ENCODE peak calls at places on chromosomes 5 and 9, in seven cellular contexts. One of them, this sample, is unnamed.

GRCh38 chr9:18614651-18615050 is 140.7 kb downstream of the ADAMTSL1 start:
- DNase-seq in A549: no peak
- DNase-seq in thoracic aorta: no peak
- DNase-seq in PC-3: no peak
- DNase-seq in tibial nerve: no peak
- DNase-seq in transverse colon: no peak
- DNase-seq in aorta: no peak
- DNase-seq in this sample: no peak

GRCh38 chr5:138032028-138032571 is 779 bp downstream of the FAM13B start:
- DNase-seq in aorta: peak; percentile 85
- DNase-seq in tibial nerve: peak; percentile 39
- DNase-seq in thoracic aorta: peak; percentile 22
- DNase-seq in A549: peak; percentile 60
- DNase-seq in transverse colon: peak; percentile 68
- DNase-seq in PC-3: peak; percentile 25
- DNase-seq in this sample: peak; percentile 64

GRCh38 chr9:78860806-78861475 is 564.0 kb downstream of the PSAT1 start:
- DNase-seq in transverse colon: no peak
- DNase-seq in thoracic aorta: no peak
- DNase-seq in PC-3: peak; percentile 71
- DNase-seq in tibial nerve: no peak
- DNase-seq in aorta: no peak
- DNase-seq in A549: no peak
- DNase-seq in this sample: no peak

GRCh38 chr5:32668552-32668951 is 42.6 kb upstream of the NPR3 start:
- DNase-seq in thoracic aorta: no peak
- DNase-seq in A549: no peak
- DNase-seq in aorta: no peak
- DNase-seq in PC-3: no peak
- DNase-seq in tibial nerve: no peak
- DNase-seq in transverse colon: no peak
- DNase-seq in this sample: no peak

GRCh38 chr5:56190500-56190899 is 42.6 kb downstream of the ANKRD55 start:
- DNase-seq in PC-3: peak; percentile 64
- DNase-seq in aorta: peak; percentile 79
- DNase-seq in A549: no peak
- DNase-seq in transverse colon: peak; percentile 33
- DNase-seq in thoracic aorta: no peak
- DNase-seq in tibial nerve: no peak
- DNase-seq in this sample: no peak

GRCh38 chr5:98050583-98050982 is 722.9 kb upstream of the RGMB start:
- DNase-seq in tibial nerve: no peak
- DNase-seq in transverse colon: no peak
- DNase-seq in aorta: no peak
- DNase-seq in thoracic aorta: no peak
- DNase-seq in A549: no peak
- DNase-seq in PC-3: peak; percentile 48
- DNase-seq in this sample: peak; percentile 15

GRCh38 chr5:89292461-89292860 is 409.5 kb upstream of the MEF2C start:
- DNase-seq in PC-3: no peak
- DNase-seq in tibial nerve: no peak
- DNase-seq in aorta: no peak
- DNase-seq in thoracic aorta: no peak
- DNase-seq in transverse colon: no peak
- DNase-seq in A549: no peak
- DNase-seq in this sample: no peak

GRCh38 chr9:20692554-20692953 is 8.5 kb downstream of the FOCAD start:
- DNase-seq in A549: no peak
- DNase-seq in tibial nerve: no peak
- DNase-seq in thoracic aorta: no peak
- DNase-seq in aorta: no peak
- DNase-seq in PC-3: no peak
- DNase-seq in transverse colon: no peak
- DNase-seq in this sample: peak; percentile 40

GRCh38 chr5:4572297-4572696 is 567.8 kb upstream of the ADAMTS16 start:
- DNase-seq in A549: no peak
- DNase-seq in PC-3: no peak
- DNase-seq in tibial nerve: no peak
- DNase-seq in aorta: no peak
- DNase-seq in transverse colon: no peak
- DNase-seq in thoracic aorta: no peak
- DNase-seq in this sample: no peak

GRCh38 chr5:145223582-145223981 is 611.6 kb downstream of the PRELID2 start:
- DNase-seq in tibial nerve: no peak
- DNase-seq in transverse colon: no peak
- DNase-seq in aorta: no peak
- DNase-seq in thoracic aorta: no peak
- DNase-seq in PC-3: no peak
- DNase-seq in A549: no peak
- DNase-seq in this sample: no peak

GRCh38 chr5:14775857-14776256 is 95.7 kb downstream of the ANKH start:
- DNase-seq in aorta: peak; percentile 60
- DNase-seq in A549: no peak
- DNase-seq in transverse colon: peak; percentile 63
- DNase-seq in PC-3: peak; percentile 94
- DNase-seq in thoracic aorta: peak; percentile 14
- DNase-seq in tibial nerve: peak; percentile 17
- DNase-seq in this sample: no peak

GRCh38 chr9:34732478-34732877 is 22.5 kb upstream of the CCL21 start:
- DNase-seq in transverse colon: no peak
- DNase-seq in aorta: no peak
- DNase-seq in thoracic aorta: no peak
- DNase-seq in A549: no peak
- DNase-seq in tibial nerve: no peak
- DNase-seq in PC-3: no peak
- DNase-seq in this sample: no peak

GRCh38 chr5:76547891-76548524 is 75.2 kb downstream of the F2RL2 start:
- DNase-seq in A549: no peak
- DNase-seq in PC-3: no peak
- DNase-seq in thoracic aorta: no peak
- DNase-seq in transverse colon: no peak
- DNase-seq in aorta: no peak
- DNase-seq in tibial nerve: no peak
- DNase-seq in this sample: no peak

GRCh38 chr9:86405926-86406325 is 51.7 kb upstream of the TUT7 start:
- DNase-seq in transverse colon: no peak
- DNase-seq in thoracic aorta: no peak
- DNase-seq in PC-3: peak; percentile 68
- DNase-seq in A549: peak; percentile 45
- DNase-seq in aorta: no peak
- DNase-seq in tibial nerve: no peak
- DNase-seq in this sample: peak; percentile 71

GRCh38 chr5:91382530-91383026 is 539 bp downstream of the ARRDC3 start:
- DNase-seq in transverse colon: peak; percentile 46
- DNase-seq in aorta: peak; percentile 50
- DNase-seq in tibial nerve: no peak
- DNase-seq in PC-3: peak; percentile 53
- DNase-seq in thoracic aorta: no peak
- DNase-seq in A549: no peak
- DNase-seq in this sample: peak; percentile 58

GRCh38 chr5:172411423-172412111 is 42.8 kb downstream of the SH3PXD2B start:
- DNase-seq in tibial nerve: no peak
- DNase-seq in transverse colon: peak; percentile 33
- DNase-seq in PC-3: no peak
- DNase-seq in A549: no peak
- DNase-seq in aorta: no peak
- DNase-seq in thoracic aorta: no peak
- DNase-seq in this sample: peak; percentile 42

GRCh38 chr5:131393498-131393968 is 129.7 kb downstream of the CDC42SE2 start:
- DNase-seq in transverse colon: no peak
- DNase-seq in aorta: peak; percentile 52
- DNase-seq in tibial nerve: no peak
- DNase-seq in thoracic aorta: no peak
- DNase-seq in A549: no peak
- DNase-seq in PC-3: no peak
- DNase-seq in this sample: no peak

GRCh38 chr5:151004499-151004898 is 15.9 kb upstream of the GPX3 start:
- DNase-seq in transverse colon: no peak
- DNase-seq in aorta: no peak
- DNase-seq in PC-3: no peak
- DNase-seq in thoracic aorta: no peak
- DNase-seq in tibial nerve: no peak
- DNase-seq in A549: no peak
- DNase-seq in this sample: no peak

GRCh38 chr5:151006704-151007334 is 13.6 kb upstream of the GPX3 start:
- DNase-seq in tibial nerve: no peak
- DNase-seq in thoracic aorta: no peak
- DNase-seq in transverse colon: no peak
- DNase-seq in PC-3: no peak
- DNase-seq in A549: no peak
- DNase-seq in aorta: peak; percentile 73
- DNase-seq in this sample: no peak

GRCh38 chr5:151003503-151003860 is 16.9 kb upstream of the GPX3 start:
- DNase-seq in thoracic aorta: no peak
- DNase-seq in tibial nerve: no peak
- DNase-seq in aorta: no peak
- DNase-seq in PC-3: no peak
- DNase-seq in A549: no peak
- DNase-seq in transverse colon: no peak
- DNase-seq in this sample: no peak

GRCh38 chr5:151005975-151006576 is 14.3 kb upstream of the GPX3 start:
- DNase-seq in tibial nerve: peak; percentile 90
- DNase-seq in thoracic aorta: no peak
- DNase-seq in transverse colon: peak; percentile 74
- DNase-seq in aorta: peak; percentile 92
- DNase-seq in A549: no peak
- DNase-seq in PC-3: no peak
- DNase-seq in this sample: peak; percentile 48

GRCh38 chr5:151005187-151005974 is 15.0 kb upstream of the GPX3 start:
- DNase-seq in thoracic aorta: no peak
- DNase-seq in PC-3: no peak
- DNase-seq in transverse colon: peak; percentile 38
- DNase-seq in A549: no peak
- DNase-seq in tibial nerve: peak; percentile 68
- DNase-seq in aorta: no peak
- DNase-seq in this sample: no peak
- H3K4me3 ChIP-seq in thoracic aorta: no peak overlapping the region
- H3K4me3 ChIP-seq in PC-3: no peak overlapping the region
- H3K4me3 ChIP-seq in transverse colon: no peak overlapping the region
- H3K4me3 ChIP-seq in A549: no peak overlapping the region
- H3K4me3 ChIP-seq in tibial nerve: no peak overlapping the region
- H3K4me3 ChIP-seq in aorta: no peak overlapping the region
- H3K4me3 ChIP-seq in this sample: no peak overlapping the region

GRCh38 chr5:163503106-163504090 is 2.0 kb upstream of the MAT2B start:
- DNase-seq in transverse colon: peak; percentile 70
- DNase-seq in A549: peak; percentile 54
- DNase-seq in aorta: peak; percentile 62
- DNase-seq in thoracic aorta: peak; percentile 12
- DNase-seq in PC-3: peak; percentile 68
- DNase-seq in tibial nerve: no peak
- DNase-seq in this sample: peak; percentile 81

GRCh38 chr5:163505049-163505474 is 357 bp upstream of the MAT2B start:
- DNase-seq in aorta: no peak
- DNase-seq in tibial nerve: no peak
- DNase-seq in thoracic aorta: no peak
- DNase-seq in transverse colon: no peak
- DNase-seq in A549: no peak
- DNase-seq in PC-3: no peak
- DNase-seq in this sample: no peak

GRCh38 chr5:163505475-163506457 is at the start of gene MAT2B:
- DNase-seq in transverse colon: peak; percentile 97
- DNase-seq in PC-3: peak; percentile 95
- DNase-seq in aorta: peak; percentile 98
- DNase-seq in A549: peak; percentile 89
- DNase-seq in thoracic aorta: peak; percentile 78
- DNase-seq in tibial nerve: peak; percentile 93
- DNase-seq in this sample: peak; percentile 98

GRCh38 chr5:163506726-163507125 is 1.3 kb downstream of the MAT2B start:
- DNase-seq in thoracic aorta: no peak
- DNase-seq in tibial nerve: no peak
- DNase-seq in PC-3: peak; percentile 39
- DNase-seq in aorta: no peak
- DNase-seq in A549: no peak
- DNase-seq in transverse colon: no peak
- DNase-seq in this sample: peak; percentile 30

DNA sequence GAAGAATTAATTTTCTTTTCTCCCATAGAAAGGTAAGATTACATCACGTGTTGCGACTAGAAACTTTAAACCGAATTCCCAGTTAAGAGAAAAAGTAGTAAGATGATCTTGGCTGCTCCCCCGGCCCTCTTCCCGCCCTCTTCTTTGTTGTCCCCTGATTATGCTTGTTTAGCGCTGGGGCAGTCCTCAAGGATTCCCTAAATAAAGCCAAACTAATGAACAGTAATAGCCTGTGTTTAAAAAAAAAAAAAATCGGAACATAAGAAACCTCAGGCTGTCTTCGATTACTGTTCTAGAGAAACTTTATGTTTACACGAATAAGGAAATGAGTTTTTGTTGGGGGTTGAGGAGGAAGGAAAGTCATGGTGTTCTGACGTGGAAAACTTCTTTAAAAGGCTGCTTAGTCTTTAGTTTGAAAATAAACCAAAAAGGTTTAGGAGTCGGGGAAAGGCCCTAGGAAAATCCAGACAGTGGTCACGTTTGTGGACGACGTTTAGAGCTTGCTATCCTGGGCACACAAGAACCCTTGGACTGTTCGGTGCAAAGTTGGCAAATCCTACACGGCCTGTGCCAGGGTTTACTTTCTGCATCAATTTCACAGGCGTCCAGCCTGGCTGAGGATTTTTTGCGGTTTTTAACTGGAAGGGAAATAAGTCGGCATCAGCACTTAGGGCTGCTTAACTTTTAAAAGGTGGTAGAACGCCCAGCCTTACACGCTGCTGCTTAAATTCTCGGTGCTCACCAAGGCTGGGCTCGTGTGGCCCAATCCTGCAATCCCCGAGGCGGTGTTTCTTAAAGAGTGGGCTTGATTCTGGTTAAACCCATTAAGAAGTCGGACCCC is 1.1 kb upstream of the MAT2B start:
- DNase-seq in tibial nerve: peak; percentile 19
- DNase-seq in thoracic aorta: no peak
- DNase-seq in aorta: peak; percentile 63
- DNase-seq in A549: no peak
- DNase-seq in PC-3: peak; percentile 56
- DNase-seq in transverse colon: peak; percentile 60
- DNase-seq in this sample: peak; percentile 65
- H3K4me3 ChIP-seq in tibial nerve: peak overlapping the region; percentile 96
- H3K4me3 ChIP-seq in thoracic aorta: peak overlapping the region; percentile 87
- H3K4me3 ChIP-seq in aorta: peak overlapping the region; percentile 83
- H3K4me3 ChIP-seq in A549: peak overlapping the region; percentile 77
- H3K4me3 ChIP-seq in PC-3: peak overlapping the region; percentile 90
- H3K4me3 ChIP-seq in transverse colon: peak overlapping the region; percentile 45
- H3K4me3 ChIP-seq in this sample: peak overlapping the region; percentile 65

DNA sequence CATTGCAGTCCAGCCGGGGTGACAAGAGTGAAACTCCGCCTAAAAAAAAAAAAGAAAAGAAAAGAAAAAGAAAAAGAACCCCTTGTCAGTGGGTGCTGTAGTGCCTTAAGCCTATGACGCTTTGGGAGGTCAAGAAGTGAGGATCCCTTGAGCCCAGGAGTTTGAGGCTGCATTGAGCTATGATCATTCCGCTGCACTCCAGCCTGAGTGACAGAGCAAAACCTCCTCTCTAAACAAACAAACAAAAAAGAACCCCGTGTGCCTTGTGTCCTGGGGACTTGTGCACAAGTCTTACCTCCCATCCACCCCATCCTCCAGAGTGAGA is 33.5 kb upstream of the STXBP1 start:
- DNase-seq in transverse colon: no peak
- DNase-seq in PC-3: no peak
- DNase-seq in A549: no peak
- DNase-seq in aorta: no peak
- DNase-seq in tibial nerve: no peak
- DNase-seq in thoracic aorta: no peak
- DNase-seq in this sample: no peak
- H3K4me3 ChIP-seq in transverse colon: no peak overlapping the region
- H3K4me3 ChIP-seq in PC-3: no peak overlapping the region
- H3K4me3 ChIP-seq in A549: peak overlapping the region; percentile 52
- H3K4me3 ChIP-seq in aorta: no peak overlapping the region
- H3K4me3 ChIP-seq in tibial nerve: no peak overlapping the region
- H3K4me3 ChIP-seq in thoracic aorta: peak overlapping the region; percentile 65
- H3K4me3 ChIP-seq in this sample: no peak overlapping the region

GRCh38 chr9:70040506-70040905 is 3.1 kb upstream of the MAMDC2 start:
- DNase-seq in A549: no peak
- DNase-seq in tibial nerve: no peak
- DNase-seq in aorta: no peak
- DNase-seq in thoracic aorta: no peak
- DNase-seq in PC-3: no peak
- DNase-seq in transverse colon: no peak
- DNase-seq in this sample: no peak
- H3K4me3 ChIP-seq in A549: no peak overlapping the region
- H3K4me3 ChIP-seq in tibial nerve: no peak overlapping the region
- H3K4me3 ChIP-seq in aorta: no peak overlapping the region
- H3K4me3 ChIP-seq in thoracic aorta: no peak overlapping the region
- H3K4me3 ChIP-seq in PC-3: no peak overlapping the region
- H3K4me3 ChIP-seq in transverse colon: no peak overlapping the region
- H3K4me3 ChIP-seq in this sample: no peak overlapping the region